ENCODE peak calls at places on chromosomes 1 and 21, in four cellular contexts. H, Y, E and L are unnamed samples.

GRCh38 chr1:150543500-150544143 is 5.6 kb upstream of the ADAMTSL4 start:
- DNase-seq in H (no peak), Y (no peak), E (peak), L (no peak)

GRCh38 chr1:32400876-32401631 is 6.8 kb upstream of the BSDC1 start:
- DNase-seq in H (peak), Y (peak), E (peak), L (peak)

GRCh38 chr1:167305059-167305704 is 84.5 kb downstream of the POU2F1 start:
- DNase-seq in H (no peak), Y (no peak), E (no peak), L (no peak)

GRCh38 chr1:150813028-150813707 is 5.1 kb upstream of the CTSK start:
- DNase-seq in H (no peak), Y (no peak), E (peak), L (no peak)

GRCh38 chr1:90045853-90046563 is 51.1 kb downstream of the ZNF326 start:
- DNase-seq in H (no peak), Y (no peak), E (no peak), L (no peak)

GRCh38 chr1:13499422-13499821 is 14.4 kb downstream of the LRRC38 start:
- DNase-seq in H (no peak), Y (no peak), E (no peak), L (no peak)

GRCh38 chr21:34845521-34846213 is 176.9 kb downstream of the CLIC6 start:
- DNase-seq in H (no peak), Y (no peak), E (no peak), L (no peak)

GRCh38 chr1:50181027-50181663 is 72.4 kb downstream of the ELAVL4 start:
- DNase-seq in H (no peak), Y (no peak), E (no peak), L (no peak)

GRCh38 chr1:100616121-100616621 is 78.2 kb downstream of the GPR88 start:
- DNase-seq in H (no peak), Y (no peak), E (no peak), L (no peak)

GRCh38 chr1:9860887-9861286 is 37.1 kb upstream of the CLSTN1 start:
- DNase-seq in H (no peak), Y (no peak), E (no peak), L (no peak)

GRCh38 chr1:167420510-167420909 is 97.8 kb downstream of the CD247 start:
- DNase-seq in H (no peak), Y (no peak), E (no peak), L (no peak)

GRCh38 chr1:28313710-28314510 is 14.9 kb upstream of the MED18 start:
- DNase-seq in H (no peak), Y (no peak), E (peak), L (no peak)

GRCh38 chr1:29050141-29050540 is 73.6 kb downstream of the TMEM200B start:
- DNase-seq in H (no peak), Y (no peak), E (no peak), L (no peak)